ENCODE peak calls at places on chromosomes 6 and 20, in eight cellular contexts. A is SJSA1; D is thoracic aorta; E is astrocyte; Q is Peyer's patch; L is cardiac muscle cell; F is CD8-positive, alpha-beta memory T cell; C is body of pancreas. H is an unnamed sample. For H3K27me3 and H3K9me3, the result is how much of the 10 kb centered on the place peaks cover.

GRCh38 chr20:64113796-64114355 is 6.5 kb upstream of the NPBWR2 start:
- DNase-seq in A (no peak), D (no peak), E (no peak), Q (peak), L (no peak), F (no peak), C (no peak), H (no peak)

GRCh38 chr6:21137708-21138358 is 455.7 kb upstream of the SOX4 start:
- DNase-seq in A (peak), D (no peak), E (peak), Q (no peak), L (no peak), F (no peak), C (no peak), H (no peak)

GRCh38 chr20:34637245-34638185 is 39.4 kb downstream of the PIGU start:
- DNase-seq in A (peak), D (no peak), E (peak), Q (no peak), L (no peak), F (no peak), C (no peak), H (no peak)

GRCh38 chr20:60206259-60206658 is 248.0 kb downstream of the CDH26 start:
- DNase-seq in A (peak), D (no peak), E (peak), Q (no peak), L (peak), F (no peak), C (no peak), H (peak)

GRCh38 chr20:6504826-6505225 is 262.7 kb upstream of the BMP2 start:
- DNase-seq in A (no peak), D (no peak), E (peak), Q (no peak), L (no peak), F (no peak), C (no peak), H (no peak)

GRCh38 chr6:27889628-27890315 is 22.4 kb downstream of the OR2B2 start:
- DNase-seq in A (no peak), D (no peak), E (no peak), Q (no peak), L (no peak), F (no peak), C (no peak), H (peak)

GRCh38 chr6:103675807-103676406 is 1183.8 kb downstream of the HACE1 start:
- DNase-seq in A (no peak), D (no peak), E (no peak), Q (no peak), L (no peak), F (no peak), C (no peak), H (peak)

GRCh38 chr20:46388945-46389344 is 17.5 kb downstream of the ELMO2 start:
- DNase-seq in A (no peak), D (no peak), E (no peak), Q (no peak), L (no peak), F (no peak), C (no peak), H (no peak)

GRCh38 chr6:51213806-51214205 is 395.1 kb downstream of the TFAP2B start:
- DNase-seq in A (no peak), D (no peak), E (no peak), Q (no peak), L (peak), F (no peak), C (no peak), H (no peak)

DNA sequence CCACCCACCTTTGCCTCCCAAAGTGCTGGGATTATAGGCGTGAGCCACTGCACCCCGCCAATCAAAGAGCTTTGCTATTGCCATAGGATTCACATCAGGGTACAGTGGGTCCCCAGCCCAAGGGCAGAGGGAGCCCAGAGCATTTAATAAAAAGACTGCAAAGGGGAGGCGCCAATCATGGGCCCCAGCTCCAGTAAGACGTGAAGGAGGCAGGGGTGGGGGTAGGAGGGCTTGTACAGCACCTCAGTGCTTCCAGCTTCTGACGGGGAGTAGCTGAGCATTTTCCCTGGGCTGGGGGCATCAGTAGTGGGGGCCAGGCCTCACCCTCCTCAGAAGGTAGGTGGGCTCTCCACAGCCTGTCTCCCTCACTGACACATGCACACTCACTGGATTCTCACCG is 1.5 kb downstream of the ADA start:
- DNase-seq in A (no peak), D (no peak), E (no peak), Q (no peak), L (no peak), F (no peak), C (no peak), H (no peak)
- H3K4me3 ChIP-seq in A (no peak), D (no peak), E (no peak), Q (no peak), L (no peak), F (peak), C (no peak), H (no peak)

DNA sequence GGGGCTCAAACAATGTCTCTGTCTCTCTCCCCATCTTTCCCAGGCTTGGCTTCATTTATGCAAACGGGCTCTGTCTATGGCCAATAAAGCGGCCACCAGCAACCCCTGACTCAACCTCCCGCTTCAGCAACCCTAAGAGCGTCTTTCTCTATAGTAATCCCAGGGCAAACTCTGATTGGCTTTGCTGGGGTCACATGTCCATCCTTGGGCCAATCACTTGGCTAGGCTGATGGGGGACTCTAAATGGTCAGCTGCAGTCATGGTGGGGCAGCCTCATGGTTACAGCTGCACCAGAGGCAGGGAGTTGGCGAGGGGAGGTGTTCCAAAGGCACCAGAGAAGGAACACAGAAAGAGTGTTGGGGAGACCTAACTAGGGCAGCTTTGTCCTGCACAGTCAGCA is 68.5 kb upstream of the BLCAP start:
- DNase-seq in A (no peak), D (no peak), E (no peak), Q (no peak), L (no peak), F (no peak), C (no peak), H (no peak)
- H3K27me3 ChIP-seq in A (half or more), D (under half), E (under half), Q (under half), L (under half), F (under half), C (under half), H (half or more)

GRCh38 chr20:47687095-47687987 is 97.9 kb downstream of the SULF2 start:
- DNase-seq in A (no peak), D (no peak), E (no peak), Q (no peak), L (no peak), F (no peak), C (no peak), H (no peak)
- H3K9me3 ChIP-seq in A (under half), D (under half), E (under half), Q (under half), L (under half), F (under half), C (under half), H (under half)

GRCh38 chr6:40159865-40160264 is 225.6 kb upstream of the MOCS1 start:
- DNase-seq in A (no peak), D (no peak), E (no peak), Q (no peak), L (no peak), F (no peak), C (no peak), H (no peak)
- H3K4me3 ChIP-seq in A (no peak), D (no peak), E (no peak), Q (no peak), L (no peak), F (no peak), C (no peak), H (no peak)

GRCh38 chr20:37598101-37598530 is 70.4 kb upstream of the BLCAP start:
- DNase-seq in A (no peak), D (no peak), E (no peak), Q (no peak), L (peak), F (no peak), C (no peak), H (no peak)
- H3K27me3 ChIP-seq in A (half or more), D (under half), E (under half), Q (under half), L (under half), F (under half), C (under half), H (under half)

GRCh38 chr6:137496392-137496767 is 2.2 kb upstream of the OLIG3 start:
- DNase-seq in A (no peak), D (no peak), E (no peak), Q (no peak), L (no peak), F (no peak), C (no peak), H (no peak)

GRCh38 chr6:137494967-137495595 is 887 bp upstream of the OLIG3 start:
- DNase-seq in A (no peak), D (no peak), E (no peak), Q (no peak), L (no peak), F (no peak), C (no peak), H (no peak)

GRCh38 chr6:137496909-137497721 is 2.9 kb upstream of the OLIG3 start:
- DNase-seq in A (no peak), D (no peak), E (no peak), Q (no peak), L (no peak), F (no peak), C (no peak), H (no peak)

GRCh38 chr6:137494281-137494966 is at the start of gene OLIG3:
- DNase-seq in A (no peak), D (no peak), E (no peak), Q (no peak), L (no peak), F (no peak), C (no peak), H (no peak)

GRCh38 chr6:137495652-137496391 is 1.6 kb upstream of the OLIG3 start:
- DNase-seq in A (no peak), D (no peak), E (no peak), Q (no peak), L (no peak), F (no peak), C (no peak), H (no peak)
- H3K9me3 ChIP-seq in A (under half), D (under half), E (under half), Q (under half), L (under half), F (under half), C (under half), H (under half)

DNA sequence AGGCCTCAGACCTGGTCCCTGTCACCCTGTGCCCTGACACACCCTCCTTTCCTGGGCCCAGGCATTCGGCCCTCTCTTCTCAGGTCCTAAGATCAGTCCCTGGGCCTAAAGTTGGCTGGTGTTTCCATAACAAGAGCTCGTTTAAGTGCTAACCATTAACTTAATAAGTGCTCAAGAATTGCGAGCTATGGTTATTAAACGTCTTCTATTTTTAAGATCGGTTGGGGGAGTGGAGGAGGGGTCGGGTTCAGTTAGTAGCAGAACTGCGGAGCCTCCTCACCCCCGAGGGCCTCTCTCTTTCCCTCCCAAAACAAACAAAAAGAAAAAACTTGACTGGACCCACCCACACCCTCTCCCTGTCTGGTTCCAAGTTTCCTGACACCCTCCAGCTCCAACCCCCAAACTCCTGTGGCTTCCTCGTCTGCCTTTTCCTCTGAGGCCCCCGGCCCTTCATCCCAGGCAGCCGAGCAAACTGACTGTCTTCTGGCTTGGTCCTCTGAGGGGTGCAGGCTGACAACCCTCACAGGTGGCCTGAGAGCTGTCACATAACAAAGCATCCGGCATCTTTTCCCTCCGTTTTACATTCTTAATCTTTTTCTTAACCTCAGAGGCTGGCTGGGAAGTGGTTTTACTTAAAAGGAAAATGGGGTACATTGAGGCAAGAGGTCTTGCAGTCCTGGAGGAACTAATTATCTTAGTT is 2.0 kb downstream of the STK35 start:
- DNase-seq in A (peak), D (no peak), E (no peak), Q (no peak), L (peak), F (no peak), C (no peak), H (no peak)
- H3K4me3 ChIP-seq in A (peak), D (peak), E (peak), Q (peak), L (peak), F (peak), C (peak), H (peak)

H was measured in MG63.